ENCODE peak calls at places on chromosomes 16 and 17, in seven cellular contexts. A, O, K, N, R, B and T are unnamed samples.
A peak's percentile ranks its signal among the peaks of the same experiment; 100 is the strongest.

GRCh38 chr17:47279062-47279801 is 25.6 kb downstream of the ITGB3 start:
- DNase-seq in A (peak; percentile 73), O (no peak), K (peak; percentile 56), N (peak; percentile 74), R (peak; percentile 92), B (peak; percentile 67), T (peak; percentile 76)

GRCh38 chr16:49596699-49597291 is 223.2 kb downstream of the C16orf78 start:
- DNase-seq in A (no peak), O (no peak), K (no peak), N (no peak), R (no peak), B (no peak), T (no peak)

GRCh38 chr17:74339537-74340195 is 13.6 kb downstream of the KIF19 start:
- DNase-seq in A (no peak), O (no peak), K (no peak), N (no peak), R (no peak), B (no peak), T (no peak)

GRCh38 chr16:1298406-1298805 is 11.0 kb upstream of the UBE2I start:
- DNase-seq in A (no peak), O (no peak), K (no peak), N (no peak), R (no peak), B (no peak), T (no peak)

GRCh38 chr17:42563950-42564349 is 2.0 kb downstream of the COASY start:
- DNase-seq in A (no peak), O (no peak), K (no peak), N (no peak), R (no peak), B (no peak), T (no peak)

GRCh38 chr16:88349903-88350900 is 32.6 kb upstream of the ZNF469 start:
- DNase-seq in A (no peak), O (no peak), K (no peak), N (no peak), R (no peak), B (no peak), T (no peak)

GRCh38 chr16:30533748-30534367 is 800 bp downstream of the ZNF747 start:
- DNase-seq in A (no peak), O (no peak), K (no peak), N (no peak), R (no peak), B (no peak), T (no peak)

GRCh38 chr16:29745126-29745852 is 501 bp downstream of the C16orf54 start:
- DNase-seq in A (no peak), O (no peak), K (peak; percentile 31), N (no peak), R (no peak), B (peak; percentile 63), T (no peak)

GRCh38 chr17:83203472-83204221 is 124.2 kb downstream of the METRNL start:
- DNase-seq in A (peak; percentile 17), O (no peak), K (peak; percentile 8), N (peak; percentile 19), R (no peak), B (peak; percentile 16), T (peak; percentile 23)

GRCh38 chr16:30028438-30029093 is 2.5 kb downstream of the TLCD3B start:
- DNase-seq in A (no peak), O (no peak), K (no peak), N (no peak), R (no peak), B (no peak), T (no peak)

GRCh38 chr17:7374353-7374752 is 6.5 kb upstream of the TNK1 start:
- DNase-seq in A (no peak), O (no peak), K (no peak), N (no peak), R (no peak), B (no peak), T (no peak)

GRCh38 chr16:78240459-78241222 is 141.2 kb downstream of the WWOX start:
- DNase-seq in A (no peak), O (peak; percentile 46), K (no peak), N (no peak), R (no peak), B (no peak), T (no peak)

GRCh38 chr16:82091225-82091624 is 56.2 kb downstream of the HSD17B2 start:
- DNase-seq in A (no peak), O (no peak), K (no peak), N (no peak), R (no peak), B (no peak), T (no peak)

GRCh38 chr16:75377971-75378386 is 55.3 kb downstream of the CFDP1 start:
- DNase-seq in A (peak; percentile 60), O (no peak), K (no peak), N (no peak), R (no peak), B (no peak), T (peak; percentile 97)

GRCh38 chr17:16150251-16150859 is 65.0 kb downstream of the NCOR1 start:
- DNase-seq in A (no peak), O (no peak), K (no peak), N (no peak), R (no peak), B (no peak), T (peak; percentile 80)

GRCh38 chr17:7477392-7478275 is 1.8 kb downstream of the ZBTB4 start:
- DNase-seq in A (peak; percentile 41), O (peak; percentile 50), K (peak; percentile 28), N (no peak), R (no peak), B (no peak), T (peak; percentile 29)

GRCh38 chr17:73510981-73511442 is 133.2 kb downstream of the SDK2 start:
- DNase-seq in A (no peak), O (no peak), K (no peak), N (no peak), R (no peak), B (no peak), T (no peak)

GRCh38 chr16:84647830-84648594 is at the start of gene KLHL36:
- DNase-seq in A (peak; percentile 62), O (peak; percentile 52), K (peak; percentile 63), N (peak; percentile 73), R (no peak), B (peak; percentile 61), T (peak; percentile 33)
- TF ChIP-seq POLR2A in A (no peak), O (peak; percentile 26), K (no peak), N (no peak), R (peak; percentile 68), B (no peak), T (peak; percentile 43)

GRCh38 chr17:27069842-27070508 is 223.9 kb upstream of the WSB1 start:
- DNase-seq in A (no peak), O (no peak), K (no peak), N (no peak), R (no peak), B (no peak), T (no peak)

GRCh38 chr17:27078296-27078695 is 215.6 kb upstream of the WSB1 start:
- DNase-seq in A (no peak), O (no peak), K (no peak), N (no peak), R (no peak), B (no peak), T (no peak)

GRCh38 chr17:27076814-27077213 is 217.1 kb upstream of the WSB1 start:
- DNase-seq in A (no peak), O (no peak), K (no peak), N (no peak), R (no peak), B (no peak), T (no peak)

GRCh38 chr17:27070836-27071235 is 223.1 kb upstream of the WSB1 start:
- DNase-seq in A (no peak), O (no peak), K (no peak), N (no peak), R (no peak), B (no peak), T (no peak)

GRCh38 chr17:27072885-27073284 is 221.0 kb upstream of the WSB1 start:
- DNase-seq in A (no peak), O (no peak), K (no peak), N (no peak), R (no peak), B (no peak), T (no peak)
- H3K4me3 ChIP-seq in A (no peak overlapping the region), O (no peak overlapping the region), K (no peak overlapping the region), N (no peak overlapping the region), R (no peak overlapping the region), B (no peak overlapping the region), T (no peak overlapping the region)

GRCh38 chr17:80892900-80893603 is 98.6 kb upstream of the CHMP6 start:
- DNase-seq in A (no peak), O (no peak), K (no peak), N (no peak), R (no peak), B (no peak), T (peak; percentile 36)

GRCh38 chr17:80890551-80890930 is 101.1 kb upstream of the CHMP6 start:
- DNase-seq in A (no peak), O (no peak), K (no peak), N (no peak), R (no peak), B (no peak), T (no peak)

GRCh38 chr17:80891096-80892018 is 100.3 kb upstream of the CHMP6 start:
- DNase-seq in A (no peak), O (no peak), K (peak; percentile 22), N (no peak), R (peak; percentile 56), B (peak; percentile 54), T (peak; percentile 74)

GRCh38 chr17:80893604-80894438 is 97.8 kb upstream of the CHMP6 start:
- DNase-seq in A (no peak), O (no peak), K (no peak), N (no peak), R (no peak), B (no peak), T (no peak)

GRCh38 chr17:80892019-80892855 is 99.4 kb upstream of the CHMP6 start:
- DNase-seq in A (peak; percentile 35), O (no peak), K (peak; percentile 23), N (peak; percentile 84), R (peak; percentile 77), B (peak; percentile 54), T (peak; percentile 91)
- TF ChIP-seq POLR2A in A (no peak), O (no peak), K (no peak), N (no peak), R (peak; percentile 49), B (no peak), T (no peak)

GRCh38 chr16:51150894-51151320 is at the start of gene SALL1:
- DNase-seq in A (no peak), O (no peak), K (no peak), N (peak; percentile 43), R (no peak), B (no peak), T (no peak)
- H3K4me3 ChIP-seq in A (peak within 1 kb of the TSS; percentile 62), O (no peak within 1 kb of the TSS), K (peak within 1 kb of the TSS; percentile 23), N (peak within 1 kb of the TSS; percentile 69), R (no peak within 1 kb of the TSS), B (peak within 1 kb of the TSS; percentile 53), T (no peak within 1 kb of the TSS)

DNA sequence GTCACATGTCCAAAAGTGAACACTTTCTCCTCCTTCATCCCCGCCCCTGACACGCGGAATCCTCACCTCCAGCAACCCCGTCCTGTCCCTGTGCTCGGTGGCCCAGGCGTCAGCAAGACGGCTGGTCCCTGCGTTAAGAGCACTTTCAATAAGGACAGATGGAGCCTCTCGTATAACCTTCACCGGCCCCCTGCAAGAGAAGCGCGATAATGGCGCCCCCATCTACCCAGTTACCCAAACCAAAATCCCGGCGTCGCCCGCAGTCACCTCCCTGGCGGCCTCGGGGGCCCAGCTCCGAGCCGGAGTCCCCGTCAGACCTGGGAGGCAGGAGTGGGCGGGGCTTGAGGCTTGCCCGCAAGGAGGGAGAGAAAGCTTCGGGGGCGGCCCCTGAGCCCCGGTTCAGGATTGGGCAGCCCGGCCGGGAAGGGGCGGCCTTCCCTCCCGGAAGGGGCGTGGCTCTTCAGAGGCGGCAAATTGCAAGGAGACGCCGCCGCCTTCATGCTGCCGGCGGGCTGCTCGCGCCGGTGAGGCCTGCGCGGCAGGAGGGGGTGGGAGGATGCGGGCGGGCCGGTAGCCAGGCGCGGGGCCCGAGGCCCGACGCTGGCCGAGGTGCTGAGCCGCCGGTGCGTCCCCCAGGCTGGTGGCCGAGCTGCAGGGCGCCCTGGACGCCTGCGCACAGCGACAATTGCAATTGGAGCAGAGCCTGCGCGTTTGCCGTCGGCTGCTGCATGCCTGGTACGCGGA is at the start of gene TEDC2:
- DNase-seq in A (peak; percentile 97), O (peak; percentile 97), K (peak; percentile 97), N (peak; percentile 94), R (peak; percentile 66), B (peak; percentile 98), T (peak; percentile 97)
- TF ChIP-seq POLR2A in A (no peak), O (no peak), K (no peak), N (no peak), R (peak; percentile 58), B (no peak), T (no peak)